ENCODE peak calls at places on chromosomes 12 and 14, in six cellular contexts. O is H9, F is IMR-90, R is neuronal stem cell, B is trophoblast cell, P is mesenchymal stem cell. A is an unnamed sample.

GRCh38 chr14:49584058-49584457 is 2.1 kb downstream of the RPS29 start:
- DNase-seq in O (no peak), F (no peak), R (no peak), B (no peak), P (no peak), A (no peak)

GRCh38 chr12:126554599-126554998 is 1489.4 kb downstream of the AACS start:
- DNase-seq in O (peak; percentile 57), F (no peak), R (no peak), B (no peak), P (no peak), A (peak; percentile 26)

GRCh38 chr14:103545219-103545914 is 16.4 kb downstream of the TRMT61A start:
- DNase-seq in O (no peak), F (no peak), R (no peak), B (no peak), P (no peak), A (no peak)

GRCh38 chr12:59151243-59151642 is 230.9 kb upstream of the LRIG3 start:
- DNase-seq in O (no peak), F (peak; percentile 65), R (no peak), B (no peak), P (peak; percentile 34), A (no peak)

GRCh38 chr12:113077859-113078256 is 21.3 kb downstream of the DTX1 start:
- DNase-seq in O (no peak), F (no peak), R (no peak), B (no peak), P (no peak), A (no peak)

GRCh38 chr12:50739611-50740010 is 24.3 kb upstream of the ATF1 start:
- DNase-seq in O (no peak), F (peak; percentile 16), R (no peak), B (peak; percentile 71), P (no peak), A (no peak)

GRCh38 chr12:60205500-60205899 is 609.7 kb downstream of the SLC16A7 start:
- DNase-seq in O (no peak), F (peak; percentile 41), R (no peak), B (no peak), P (peak; percentile 7), A (peak; percentile 59)

GRCh38 chr14:44029933-44030332 is 477.1 kb downstream of the FSCB start:
- DNase-seq in O (no peak), F (no peak), R (no peak), B (no peak), P (peak; percentile 50), A (no peak)

GRCh38 chr14:100573009-100573756 is 14.0 kb downstream of the BEGAIN start:
- DNase-seq in O (peak; percentile 71), F (no peak), R (no peak), B (no peak), P (no peak), A (peak; percentile 25)

GRCh38 chr12:40802656-40803055 is 110.4 kb downstream of the CNTN1 start:
- DNase-seq in O (no peak), F (no peak), R (no peak), B (no peak), P (no peak), A (no peak)

GRCh38 chr14:22391908-22392307 is 197.1 kb downstream of the DAD1 start:
- DNase-seq in O (peak; percentile 69), F (peak; percentile 65), R (peak; percentile 64), B (peak; percentile 54), P (peak; percentile 76), A (peak; percentile 85)

GRCh38 chr12:127060310-127060847 is 1206.6 kb upstream of the TMEM132C start:
- DNase-seq in O (peak; percentile 45), F (no peak), R (no peak), B (no peak), P (no peak), A (no peak)

GRCh38 chr12:104372048-104372720 is 68.6 kb downstream of the EID3 start:
- DNase-seq in O (no peak), F (no peak), R (no peak), B (no peak), P (no peak), A (no peak)

GRCh38 chr12:54251667-54252284 is 28.1 kb downstream of the CBX5 start:
- DNase-seq in O (no peak), F (peak; percentile 60), R (no peak), B (peak; percentile 9), P (peak; percentile 71), A (peak; percentile 63)

GRCh38 chr14:65833256-65833880 is 420.8 kb downstream of the FUT8 start:
- DNase-seq in O (no peak), F (no peak), R (no peak), B (no peak), P (no peak), A (no peak)

GRCh38 chr12:13627536-13627935 is 353.9 kb downstream of the GRIN2B start:
- DNase-seq in O (no peak), F (no peak), R (no peak), B (no peak), P (no peak), A (peak; percentile 19)

GRCh38 chr12:91215940-91216454 is 33.4 kb upstream of the DCN start:
- DNase-seq in O (no peak), F (peak; percentile 95), R (no peak), B (no peak), P (peak; percentile 48), A (no peak)

GRCh38 chr14:96502621-96503251 is 554 bp downstream of the PAPOLA start:
- DNase-seq in O (peak; percentile 50), F (peak; percentile 13), R (peak; percentile 23), B (peak; percentile 37), P (peak; percentile 66), A (peak; percentile 75)

GRCh38 chr12:14948672-14949071 is 10.3 kb upstream of the ERP27 start:
- DNase-seq in O (no peak), F (peak; percentile 89), R (no peak), B (no peak), P (peak; percentile 90), A (peak; percentile 82)

GRCh38 chr12:3293013-3293412 is 198.0 kb upstream of the PRMT8 start:
- DNase-seq in O (no peak), F (no peak), R (no peak), B (no peak), P (no peak), A (no peak)

GRCh38 chr12:124517260-124518050 is 50.0 kb downstream of the NCOR2 start:
- DNase-seq in O (no peak), F (peak; percentile 38), R (no peak), B (no peak), P (no peak), A (no peak)

GRCh38 chr14:92783813-92784431 is 10.2 kb upstream of the GOLGA5 start:
- DNase-seq in O (no peak), F (peak; percentile 75), R (peak; percentile 11), B (peak; percentile 68), P (peak; percentile 80), A (peak; percentile 53)

GRCh38 chr14:30132201-30132600 is 204.6 kb upstream of the PRKD1 start:
- DNase-seq in O (no peak), F (no peak), R (no peak), B (no peak), P (no peak), A (no peak)

GRCh38 chr12:111408686-111409402 is 3.1 kb downstream of the SH2B3 start:
- DNase-seq in O (no peak), F (no peak), R (no peak), B (no peak), P (no peak), A (no peak)

GRCh38 chr14:52888839-52889838 is 61.7 kb downstream of the FERMT2 start:
- DNase-seq in O (no peak), F (no peak), R (no peak), B (no peak), P (no peak), A (no peak)

GRCh38 chr14:100045687-100046344 is 19.4 kb upstream of the EVL start:
- DNase-seq in O (no peak), F (no peak), R (no peak), B (no peak), P (no peak), A (no peak)

GRCh38 chr14:91303091-91303923 is 58.8 kb upstream of the GPR68 start:
- DNase-seq in O (peak; percentile 100), F (no peak), R (peak; percentile 93), B (no peak), P (no peak), A (peak; percentile 99)

GRCh38 chr12:45732936-45733335 is 3.4 kb downstream of the ARID2 start:
- DNase-seq in O (no peak), F (no peak), R (no peak), B (no peak), P (peak; percentile 23), A (no peak)

GRCh38 chr12:70365648-70366518 is at the start of gene KCNMB4:
- DNase-seq in O (peak; percentile 97), F (peak; percentile 10), R (peak; percentile 86), B (peak; percentile 33), P (peak; percentile 51), A (peak; percentile 95)
- H3K9ac ChIP-seq in O (peak within 1 kb of the TSS; percentile 60), F (no peak within 1 kb of the TSS), R (peak within 1 kb of the TSS; percentile 94), B (peak within 1 kb of the TSS; percentile 21), P (peak within 1 kb of the TSS; percentile 64), A (peak within 1 kb of the TSS; percentile 96)

DNA sequence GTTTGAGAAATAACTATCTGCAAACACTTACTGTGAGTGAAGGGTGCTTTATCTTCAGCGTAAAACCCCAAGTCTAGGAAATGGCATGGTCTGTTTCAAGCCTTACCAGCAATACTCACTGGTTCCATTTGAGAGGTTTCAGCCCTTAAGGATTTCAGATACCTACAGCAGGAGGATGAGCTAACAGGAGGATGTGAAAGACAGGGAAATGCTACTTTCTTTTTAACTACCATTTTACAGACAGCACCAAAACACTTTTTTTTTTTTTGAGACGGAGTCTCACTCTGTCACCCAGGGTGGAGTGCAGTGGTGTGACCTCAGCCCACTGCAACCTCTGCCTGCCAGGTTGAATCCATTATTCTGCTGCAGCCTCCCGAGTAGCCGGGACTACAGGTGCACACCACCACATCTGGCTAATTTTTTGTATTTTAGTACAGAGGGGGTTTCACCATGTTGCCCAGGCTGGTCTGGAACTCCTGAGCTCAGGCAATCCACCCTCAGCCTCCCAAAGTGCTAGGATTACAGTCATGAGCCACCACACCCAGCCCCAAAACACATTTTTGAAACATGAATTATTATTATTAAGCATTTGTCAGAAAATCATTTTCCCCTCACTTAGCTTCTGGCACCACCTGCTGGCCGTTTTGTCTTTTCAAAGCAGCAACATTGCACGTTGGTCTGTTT is 4.6 kb downstream of the MTRFR start:
- DNase-seq in O (peak; percentile 53), F (peak; percentile 64), R (no peak), B (peak; percentile 72), P (peak; percentile 68), A (peak; percentile 49)
- H3K18ac ChIP-seq in O (no peak overlapping the region), F (no peak overlapping the region), R (no peak overlapping the region), B (no peak overlapping the region), P (no peak overlapping the region), A (no peak overlapping the region)

GRCh38 chr12:122032570-122032969 is 10.9 kb downstream of the BCL7A start:
- DNase-seq in O (no peak), F (no peak), R (no peak), B (no peak), P (no peak), A (no peak)

GRCh38 chr12:122031342-122032216 is 9.9 kb downstream of the BCL7A start:
- DNase-seq in O (peak; percentile 90), F (no peak), R (no peak), B (no peak), P (peak; percentile 44), A (peak; percentile 59)

GRCh38 chr12:122029620-122030426 is 8.1 kb downstream of the BCL7A start:
- DNase-seq in O (no peak), F (no peak), R (no peak), B (no peak), P (no peak), A (no peak)

GRCh38 chr12:122028601-122029560 is 7.2 kb downstream of the BCL7A start:
- DNase-seq in O (no peak), F (no peak), R (no peak), B (no peak), P (no peak), A (no peak)

GRCh38 chr12:122030427-122030825 is 8.7 kb downstream of the BCL7A start:
- DNase-seq in O (no peak), F (no peak), R (no peak), B (no peak), P (no peak), A (no peak)
- H3K9ac ChIP-seq in O (no peak overlapping the region), F (no peak overlapping the region), R (peak overlapping the region; percentile 13), B (no peak overlapping the region), P (no peak overlapping the region), A (no peak overlapping the region)

GRCh38 chr14:36720657-36721056 is 59.0 kb downstream of the PAX9 start:
- DNase-seq in O (no peak), F (no peak), R (no peak), B (no peak), P (no peak), A (peak; percentile 91)
- H3K18ac ChIP-seq in O (no peak overlapping the region), F (no peak overlapping the region), R (no peak overlapping the region), B (no peak overlapping the region), P (no peak overlapping the region), A (no peak overlapping the region)

A was measured in mesendoderm.